ENCODE peak calls at places on chromosome 22, in four cellular contexts. P is neuronal stem cell; G is CD8-positive, alpha-beta T cell; T is HAP-1. H is an unnamed sample.

GRCh38 chr22:47634342-47634741 is 871.9 kb downstream of the TBC1D22A start:
- DNase-seq in T (no peak), P (no peak), G (no peak), H (no peak)

GRCh38 chr22:25496396-25497064 is 67.9 kb upstream of the GRK3 start:
- DNase-seq in P (no peak), T (no peak), G (no peak), H (peak)

GRCh38 chr22:46033256-46034200 is 56.6 kb upstream of the WNT7B start:
- DNase-seq in T (no peak), G (no peak), P (no peak), H (no peak)

GRCh38 chr22:26835929-26836528 is 178.6 kb downstream of the MIAT start:
- DNase-seq in T (peak), G (peak), P (peak), H (peak)

GRCh38 chr22:36144886-36145541 is 15.5 kb downstream of the APOL3 start:
- DNase-seq in T (peak), G (no peak), P (peak), H (peak)

GRCh38 chr22:41598081-41598480 is 8.4 kb upstream of the PMM1 start:
- DNase-seq in T (no peak), G (no peak), P (no peak), H (no peak)

GRCh38 chr22:25386538-25386884 is 167.1 kb downstream of the CRYBB2 start:
- DNase-seq in T (no peak), P (no peak), G (no peak), H (no peak)

GRCh38 chr22:24550028-24550901 is 4.7 kb downstream of the GUCD1 start:
- DNase-seq in G (no peak), T (no peak), P (no peak), H (no peak)

GRCh38 chr22:42068351-42068730 is 2.3 kb downstream of the NAGA start:
- DNase-seq in G (no peak), P (no peak), T (no peak), H (no peak)

GRCh38 chr22:34855471-34855870 is 210.5 kb upstream of the ISX start:
- DNase-seq in G (no peak), T (no peak), P (no peak), H (no peak)

GRCh38 chr22:44192098-44192810 is 11.5 kb downstream of the PARVG start:
- DNase-seq in T (peak), P (no peak), G (no peak), H (peak)

GRCh38 chr22:46663436-46664100 is 43.4 kb downstream of the GRAMD4 start:
- DNase-seq in G (no peak), P (no peak), T (no peak), H (no peak)

GRCh38 chr22:46406791-46407190 is 71.3 kb downstream of the TRMU start:
- DNase-seq in P (no peak), G (no peak), T (no peak), H (no peak)

GRCh38 chr22:35835998-35836691 is 118.5 kb downstream of the APOL5 start:
- DNase-seq in G (no peak), T (peak), P (peak), H (peak)

GRCh38 chr22:27086080-27086479 is 428.7 kb downstream of the MIAT start:
- DNase-seq in G (no peak), T (no peak), P (no peak), H (no peak)

GRCh38 chr22:43880743-43881055 is 11.1 kb downstream of the PNPLA5 start:
- DNase-seq in T (no peak), G (no peak), P (no peak), H (no peak)

GRCh38 chr22:45212992-45213751 is 27.5 kb downstream of the KIAA0930 start:
- DNase-seq in P (no peak), G (no peak), T (no peak), H (no peak)

GRCh38 chr22:42314709-42315391 is 44.4 kb upstream of the TCF20 start:
- DNase-seq in P (no peak), G (no peak), T (no peak), H (no peak)

GRCh38 chr22:35949243-35949642 is 79.4 kb downstream of the RBFOX2 start:
- DNase-seq in T (no peak), G (no peak), P (no peak), H (no peak)

GRCh38 chr22:46140989-46141928 is 9.1 kb upstream of the PPARA start:
- DNase-seq in G (no peak), T (no peak), P (no peak), H (no peak)

GRCh38 chr22:21867528-21868266 is at the start of gene MAPK1:
- DNase-seq in G (peak), P (peak), T (peak), H (peak)

GRCh38 chr22:42939941-42940653 is 74.9 kb downstream of the PACSIN2 start:
- DNase-seq in G (no peak), T (no peak), P (no peak), H (no peak)

GRCh38 chr22:42376721-42377177 is 55.5 kb downstream of the NFAM1 start:
- DNase-seq in P (peak), G (no peak), T (peak), H (peak)

GRCh38 chr22:42893366-42894150 is 36.5 kb upstream of the ARFGAP3 start:
- DNase-seq in G (no peak), P (no peak), T (no peak), H (no peak)

GRCh38 chr22:42942351-42942750 is 72.6 kb downstream of the PACSIN2 start:
- DNase-seq in G (no peak), T (no peak), P (no peak), H (no peak)

GRCh38 chr22:27952091-27952490 is 33.0 kb upstream of the PITPNB start:
- DNase-seq in T (no peak), G (no peak), P (no peak), H (peak)

GRCh38 chr22:22088658-22089458 is 106.3 kb upstream of the TOP3B start:
- DNase-seq in G (no peak), P (no peak), T (no peak), H (no peak)

GRCh38 chr22:48560836-48561235 is 1266.8 kb downstream of the BRD1 start:
- DNase-seq in T (no peak), G (no peak), P (no peak), H (no peak)

GRCh38 chr22:47878460-47878859 is 1116.0 kb downstream of the TBC1D22A start:
- DNase-seq in P (no peak), T (no peak), G (no peak), H (no peak)

GRCh38 chr22:42300286-42301071 is 30.0 kb upstream of the TCF20 start:
- DNase-seq in P (no peak), G (no peak), T (no peak), H (no peak)

GRCh38 chr22:21802673-21803072 is 64.8 kb downstream of the MAPK1 start:
- DNase-seq in G (no peak), P (no peak), T (no peak), H (no peak)

GRCh38 chr22:45216133-45217003 is 24.3 kb downstream of the KIAA0930 start:
- DNase-seq in G (no peak), P (no peak), T (no peak), H (peak)

GRCh38 chr22:49632199-49633009 is 195.3 kb downstream of the BRD1 start:
- DNase-seq in T (no peak), P (peak), G (no peak), H (peak)
- H3K4me3 ChIP-seq in T (no peak), P (peak), G (no peak), H (no peak)

GRCh38 chr22:31947296-31947695 is 3.0 kb downstream of the YWHAH start:
- DNase-seq in G (no peak), T (no peak), P (no peak), H (no peak)

GRCh38 chr22:31944700-31945477 is 554 bp downstream of the YWHAH start:
- DNase-seq in T (peak), G (no peak), P (peak), H (peak)

GRCh38 chr22:31945478-31945815 is 1.1 kb downstream of the YWHAH start:
- DNase-seq in G (no peak), P (no peak), T (no peak), H (no peak)

GRCh38 chr22:31948002-31948401 is 3.7 kb downstream of the YWHAH start:
- DNase-seq in T (no peak), P (no peak), G (no peak), H (no peak)

DNA sequence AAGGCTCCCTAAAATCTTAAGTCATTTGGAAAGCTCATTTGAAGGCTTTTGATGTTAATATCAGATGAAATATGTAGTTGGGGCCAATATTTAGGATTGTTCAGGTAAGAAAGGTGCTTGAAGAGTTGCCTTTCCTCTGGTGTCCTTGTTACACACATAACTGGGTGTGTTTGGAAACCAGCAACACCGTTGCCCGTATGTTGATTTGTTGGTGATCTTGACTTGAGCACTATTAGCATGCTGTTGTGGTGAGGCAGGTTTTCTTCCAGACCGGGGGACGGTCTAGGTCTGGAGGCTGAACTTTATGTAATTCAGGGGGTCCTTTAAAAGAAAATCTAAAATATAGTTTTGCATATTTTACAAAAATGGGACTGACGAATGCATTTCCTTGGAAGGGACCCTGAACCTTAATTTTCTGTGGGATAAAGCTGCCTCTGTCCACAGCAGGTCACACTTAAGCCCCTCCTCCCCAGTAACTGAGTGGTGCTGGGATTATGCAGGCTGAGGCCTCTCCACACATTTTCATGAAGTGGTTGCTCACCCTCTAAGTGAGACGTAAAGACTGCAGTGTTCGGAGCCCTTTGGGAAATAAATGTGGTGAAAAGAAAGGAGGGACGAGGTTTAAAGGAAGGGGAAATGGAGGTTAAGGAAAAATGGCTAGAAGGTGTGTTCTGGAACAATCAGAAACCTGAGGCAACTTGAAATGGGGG is 1.8 kb downstream of the YWHAH start:
- DNase-seq in T (peak), P (no peak), G (no peak), H (no peak)
- H3K4me3 ChIP-seq in T (peak), P (peak), G (no peak), H (peak)

GRCh38 chr22:37854946-37855345 is 5.7 kb downstream of the EIF3L start:
- DNase-seq in T (no peak), P (no peak), G (no peak), H (no peak)

GRCh38 chr22:37852418-37852817 is 3.2 kb downstream of the EIF3L start:
- DNase-seq in G (no peak), T (no peak), P (no peak), H (no peak)

GRCh38 chr22:37849089-37849751 is at the start of gene EIF3L:
- DNase-seq in G (peak), T (peak), P (peak), H (peak)

GRCh38 chr22:37848587-37849088 is 581 bp upstream of the EIF3L start:
- DNase-seq in T (peak), P (no peak), G (no peak), H (no peak)

GRCh38 chr22:37850801-37851200 is 1.6 kb downstream of the EIF3L start:
- DNase-seq in G (no peak), T (no peak), P (no peak), H (no peak)
- H3K4me3 ChIP-seq in G (no peak), T (no peak), P (no peak), H (no peak)

GRCh38 chr22:37199103-37199838 is 11.2 kb upstream of the C1QTNF6 start:
- DNase-seq in T (peak), G (peak), P (peak), H (peak)
- H3K4me3 ChIP-seq in T (peak), G (peak), P (peak), H (peak)

DNA sequence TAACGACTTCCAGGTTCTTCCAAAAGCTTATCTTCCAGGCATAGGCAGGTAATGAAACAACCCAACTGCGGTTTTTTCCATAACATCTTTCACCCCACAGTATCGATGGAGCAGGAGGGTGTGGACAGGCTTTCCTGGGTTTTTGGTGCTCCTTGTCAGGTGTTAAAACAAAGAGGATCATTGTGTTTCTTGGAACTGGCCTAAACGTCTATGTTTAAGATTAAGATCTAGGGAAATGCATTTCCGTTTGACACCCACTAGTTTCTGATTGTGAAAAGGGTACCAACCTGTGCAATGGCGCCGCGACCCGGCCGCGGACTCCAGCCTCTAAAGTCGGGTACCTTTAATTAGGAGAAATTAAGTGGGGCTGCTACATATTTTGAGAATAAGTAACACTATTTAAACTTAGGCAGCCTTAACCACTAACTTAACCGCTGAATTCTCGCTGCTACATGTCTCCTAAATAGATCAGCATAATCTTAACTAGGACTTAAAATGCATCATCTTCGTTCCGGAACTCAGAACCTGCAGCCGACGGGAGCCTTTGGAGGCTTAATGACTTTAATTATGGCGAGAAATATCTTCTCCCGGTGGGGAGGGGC is 31.5 kb downstream of the C22orf31 start:
- DNase-seq in P (peak), T (no peak), G (no peak), H (no peak)
- H3K4me3 ChIP-seq in P (peak), T (no peak), G (no peak), H (peak)

DNA sequence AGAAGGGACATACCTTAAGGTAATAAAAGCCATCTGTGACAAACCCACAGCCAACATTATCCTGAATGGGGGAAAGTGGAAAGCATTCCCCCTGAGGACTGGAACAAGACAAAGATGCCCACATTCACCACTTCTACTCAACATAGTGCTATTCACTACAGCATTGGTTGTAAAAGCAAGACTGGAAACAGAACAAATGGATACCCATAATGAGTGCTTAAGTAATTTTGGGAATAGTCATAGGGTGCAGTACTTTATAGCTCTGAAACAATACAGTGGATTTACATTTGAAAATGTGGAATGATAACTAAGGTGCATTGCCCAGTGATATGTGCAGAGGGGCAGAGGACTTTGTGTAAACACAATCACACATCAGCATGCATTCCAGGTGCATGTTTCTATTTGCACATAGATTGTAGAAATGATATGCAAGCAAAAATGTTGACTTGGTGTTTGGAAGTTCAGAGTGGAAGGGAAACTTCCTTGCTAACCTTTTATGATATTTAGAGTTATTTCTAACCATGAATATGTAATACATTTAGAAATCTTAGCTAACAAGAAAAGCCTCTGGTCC is 112.3 kb downstream of the IGLL1 start:
- DNase-seq in P (no peak), T (no peak), G (no peak), H (no peak)
- H3K4me3 ChIP-seq in P (no peak), T (no peak), G (no peak), H (no peak)

GRCh38 chr22:33772793-33773192 is 147.5 kb downstream of the LARGE1 start:
- DNase-seq in P (no peak), G (no peak), T (no peak), H (peak)
- H3K4me3 ChIP-seq in P (no peak), G (no peak), T (no peak), H (no peak)

DNA sequence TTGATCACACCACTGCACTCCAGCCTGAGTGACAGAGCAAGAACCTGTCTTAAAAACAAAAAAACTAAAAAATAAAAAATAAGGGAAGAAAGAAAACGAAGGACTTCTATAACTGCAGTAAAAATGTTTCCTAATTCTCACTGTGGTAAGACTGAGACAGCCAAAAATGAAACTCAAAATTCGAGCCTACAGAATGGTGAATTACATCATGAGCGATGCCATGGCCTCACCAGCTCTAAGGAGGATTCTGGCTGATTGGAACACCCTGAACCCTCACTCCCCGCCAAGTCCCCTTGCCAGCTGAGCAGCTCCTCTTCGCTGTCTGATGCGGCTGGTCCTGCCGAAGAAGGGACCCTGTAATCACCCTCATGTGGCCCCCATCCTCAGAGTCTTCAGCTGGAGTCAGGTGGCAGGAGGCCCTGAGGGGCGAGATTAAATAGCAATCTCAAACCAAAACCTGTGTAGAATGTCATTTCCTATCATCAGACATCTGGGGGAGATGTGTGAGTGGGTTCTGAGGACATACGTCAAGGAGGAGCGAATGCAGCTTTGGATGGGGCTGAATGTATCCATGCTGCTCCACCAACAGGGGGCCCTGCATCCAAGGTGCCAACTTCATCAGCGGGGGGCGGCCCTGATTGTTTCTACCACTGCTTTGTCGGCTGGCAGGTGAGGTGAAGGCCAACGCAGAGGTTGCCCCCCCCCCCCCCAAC is 29.2 kb downstream of the PDGFB start:
- DNase-seq in G (no peak), P (no peak), T (peak), H (no peak)
- H3K4me3 ChIP-seq in G (no peak), P (no peak), T (no peak), H (no peak)

GRCh38 chr22:19986410-19987341 is 29.9 kb downstream of the ARVCF start:
- DNase-seq in G (peak), T (peak), P (peak), H (peak)
- H3K4me3 ChIP-seq in G (peak), T (peak), P (peak), H (peak)

H was measured in SJCRH30.